ENCODE peak calls at places on chromosomes 4 and X, in nine cellular contexts. One of them, this sample, is unnamed.

GRCh38 chr4:184617611-184618196 is 31.5 kb downstream of the CASP3 start:
- DNase-seq in activated CD4-positive, alpha-beta T cell treated with anti-CD3 and anti-CD28 coated beads, Interleukin-2, amount 50 U/mL, for 48 hours: no peak
- DNase-seq in activated CD8-positive, alpha-beta memory T cell treated with anti-CD3 and anti-CD28 coated beads for 24 hours: no peak
- DNase-seq in HEK293T: no peak
- DNase-seq in breast epithelium: no peak
- DNase-seq in cardiac fibroblast: no peak
- DNase-seq in NCI-H1092: no peak
- DNase-seq in stimulated activated naive B cell treated with anti-CD40 and anti-IgM and Interleukin-4, amounts not matched to agents 10 μg/mL and 1 μg/mL and 100 μg/mL, for 72 hours: no peak
- DNase-seq in H1: peak; percentile 51
- DNase-seq in this sample: no peak

GRCh38 chr4:41620594-41621256 is 82.8 kb downstream of the LIMCH1 start:
- DNase-seq in activated CD4-positive, alpha-beta T cell treated with anti-CD3 and anti-CD28 coated beads, Interleukin-2, amount 50 U/mL, for 48 hours: no peak
- DNase-seq in activated CD8-positive, alpha-beta memory T cell treated with anti-CD3 and anti-CD28 coated beads for 24 hours: no peak
- DNase-seq in cardiac fibroblast: no peak
- DNase-seq in stimulated activated naive B cell treated with anti-CD40 and anti-IgM and Interleukin-4, amounts not matched to agents 10 μg/mL and 1 μg/mL and 100 μg/mL, for 72 hours: no peak
- DNase-seq in HEK293T: no peak
- DNase-seq in NCI-H1092: no peak
- DNase-seq in H1: no peak
- DNase-seq in breast epithelium: no peak
- DNase-seq in this sample: no peak

GRCh38 chrX:45513042-45513441 is 312.4 kb upstream of the DIPK2B start:
- DNase-seq in breast epithelium: no peak
- DNase-seq in stimulated activated naive B cell treated with anti-CD40 and anti-IgM and Interleukin-4, amounts not matched to agents 10 μg/mL and 1 μg/mL and 100 μg/mL, for 72 hours: no peak
- DNase-seq in cardiac fibroblast: no peak
- DNase-seq in activated CD8-positive, alpha-beta memory T cell treated with anti-CD3 and anti-CD28 coated beads for 24 hours: no peak
- DNase-seq in H1: no peak
- DNase-seq in activated CD4-positive, alpha-beta T cell treated with anti-CD3 and anti-CD28 coated beads, Interleukin-2, amount 50 U/mL, for 48 hours: no peak
- DNase-seq in HEK293T: no peak
- DNase-seq in NCI-H1092: no peak
- DNase-seq in this sample: no peak

GRCh38 chrX:121308276-121308805 is 260.9 kb downstream of the GLUD2 start:
- DNase-seq in HEK293T: peak; percentile 57
- DNase-seq in cardiac fibroblast: peak; percentile 83
- DNase-seq in NCI-H1092: peak; percentile 4
- DNase-seq in H1: no peak
- DNase-seq in activated CD8-positive, alpha-beta memory T cell treated with anti-CD3 and anti-CD28 coated beads for 24 hours: peak; percentile 58
- DNase-seq in stimulated activated naive B cell treated with anti-CD40 and anti-IgM and Interleukin-4, amounts not matched to agents 10 μg/mL and 1 μg/mL and 100 μg/mL, for 72 hours: peak; percentile 35
- DNase-seq in breast epithelium: no peak
- DNase-seq in activated CD4-positive, alpha-beta T cell treated with anti-CD3 and anti-CD28 coated beads, Interleukin-2, amount 50 U/mL, for 48 hours: peak; percentile 49
- DNase-seq in this sample: peak; percentile 18

GRCh38 chr4:117640836-117641235 is 393.4 kb upstream of the NDST3 start:
- DNase-seq in stimulated activated naive B cell treated with anti-CD40 and anti-IgM and Interleukin-4, amounts not matched to agents 10 μg/mL and 1 μg/mL and 100 μg/mL, for 72 hours: no peak
- DNase-seq in breast epithelium: no peak
- DNase-seq in NCI-H1092: no peak
- DNase-seq in HEK293T: no peak
- DNase-seq in activated CD4-positive, alpha-beta T cell treated with anti-CD3 and anti-CD28 coated beads, Interleukin-2, amount 50 U/mL, for 48 hours: no peak
- DNase-seq in H1: no peak
- DNase-seq in activated CD8-positive, alpha-beta memory T cell treated with anti-CD3 and anti-CD28 coated beads for 24 hours: no peak
- DNase-seq in cardiac fibroblast: no peak
- DNase-seq in this sample: no peak

GRCh38 chrX:47181301-47181700 is 12.3 kb upstream of the UBA1 start:
- DNase-seq in breast epithelium: no peak
- DNase-seq in cardiac fibroblast: no peak
- DNase-seq in activated CD8-positive, alpha-beta memory T cell treated with anti-CD3 and anti-CD28 coated beads for 24 hours: no peak
- DNase-seq in stimulated activated naive B cell treated with anti-CD40 and anti-IgM and Interleukin-4, amounts not matched to agents 10 μg/mL and 1 μg/mL and 100 μg/mL, for 72 hours: no peak
- DNase-seq in activated CD4-positive, alpha-beta T cell treated with anti-CD3 and anti-CD28 coated beads, Interleukin-2, amount 50 U/mL, for 48 hours: no peak
- DNase-seq in H1: no peak
- DNase-seq in NCI-H1092: no peak
- DNase-seq in HEK293T: no peak
- DNase-seq in this sample: no peak

GRCh38 chr4:165814256-165815010 is 58.6 kb upstream of the TLL1 start:
- DNase-seq in cardiac fibroblast: peak; percentile 49
- DNase-seq in HEK293T: no peak
- DNase-seq in H1: no peak
- DNase-seq in NCI-H1092: no peak
- DNase-seq in activated CD8-positive, alpha-beta memory T cell treated with anti-CD3 and anti-CD28 coated beads for 24 hours: no peak
- DNase-seq in stimulated activated naive B cell treated with anti-CD40 and anti-IgM and Interleukin-4, amounts not matched to agents 10 μg/mL and 1 μg/mL and 100 μg/mL, for 72 hours: no peak
- DNase-seq in activated CD4-positive, alpha-beta T cell treated with anti-CD3 and anti-CD28 coated beads, Interleukin-2, amount 50 U/mL, for 48 hours: no peak
- DNase-seq in breast epithelium: no peak
- DNase-seq in this sample: no peak

GRCh38 chr4:10344824-10345223 is 112.4 kb downstream of the ZNF518B start:
- DNase-seq in NCI-H1092: no peak
- DNase-seq in breast epithelium: no peak
- DNase-seq in activated CD4-positive, alpha-beta T cell treated with anti-CD3 and anti-CD28 coated beads, Interleukin-2, amount 50 U/mL, for 48 hours: no peak
- DNase-seq in HEK293T: no peak
- DNase-seq in activated CD8-positive, alpha-beta memory T cell treated with anti-CD3 and anti-CD28 coated beads for 24 hours: no peak
- DNase-seq in H1: no peak
- DNase-seq in stimulated activated naive B cell treated with anti-CD40 and anti-IgM and Interleukin-4, amounts not matched to agents 10 μg/mL and 1 μg/mL and 100 μg/mL, for 72 hours: no peak
- DNase-seq in cardiac fibroblast: no peak
- DNase-seq in this sample: no peak

GRCh38 chr4:158729716-158730559 is 6.7 kb upstream of the PPID start:
- DNase-seq in breast epithelium: peak; percentile 57
- DNase-seq in H1: no peak
- DNase-seq in NCI-H1092: peak; percentile 39
- DNase-seq in cardiac fibroblast: peak; percentile 79
- DNase-seq in activated CD4-positive, alpha-beta T cell treated with anti-CD3 and anti-CD28 coated beads, Interleukin-2, amount 50 U/mL, for 48 hours: peak; percentile 37
- DNase-seq in activated CD8-positive, alpha-beta memory T cell treated with anti-CD3 and anti-CD28 coated beads for 24 hours: peak; percentile 66
- DNase-seq in HEK293T: peak; percentile 70
- DNase-seq in stimulated activated naive B cell treated with anti-CD40 and anti-IgM and Interleukin-4, amounts not matched to agents 10 μg/mL and 1 μg/mL and 100 μg/mL, for 72 hours: peak; percentile 21
- DNase-seq in this sample: peak; percentile 45

GRCh38 chr4:139643042-139643895 is 22.4 kb upstream of the MGST2 start:
- DNase-seq in breast epithelium: no peak
- DNase-seq in activated CD4-positive, alpha-beta T cell treated with anti-CD3 and anti-CD28 coated beads, Interleukin-2, amount 50 U/mL, for 48 hours: no peak
- DNase-seq in cardiac fibroblast: no peak
- DNase-seq in stimulated activated naive B cell treated with anti-CD40 and anti-IgM and Interleukin-4, amounts not matched to agents 10 μg/mL and 1 μg/mL and 100 μg/mL, for 72 hours: no peak
- DNase-seq in H1: no peak
- DNase-seq in activated CD8-positive, alpha-beta memory T cell treated with anti-CD3 and anti-CD28 coated beads for 24 hours: no peak
- DNase-seq in HEK293T: no peak
- DNase-seq in NCI-H1092: no peak
- DNase-seq in this sample: no peak

GRCh38 chrX:13599491-13599890 is 30.1 kb downstream of the EGFL6 start:
- DNase-seq in NCI-H1092: no peak
- DNase-seq in stimulated activated naive B cell treated with anti-CD40 and anti-IgM and Interleukin-4, amounts not matched to agents 10 μg/mL and 1 μg/mL and 100 μg/mL, for 72 hours: no peak
- DNase-seq in activated CD4-positive, alpha-beta T cell treated with anti-CD3 and anti-CD28 coated beads, Interleukin-2, amount 50 U/mL, for 48 hours: no peak
- DNase-seq in HEK293T: no peak
- DNase-seq in breast epithelium: no peak
- DNase-seq in cardiac fibroblast: no peak
- DNase-seq in activated CD8-positive, alpha-beta memory T cell treated with anti-CD3 and anti-CD28 coated beads for 24 hours: no peak
- DNase-seq in H1: no peak
- DNase-seq in this sample: no peak

GRCh38 chr4:153780876-153781275 is 8.0 kb downstream of the SFRP2 start:
- DNase-seq in activated CD8-positive, alpha-beta memory T cell treated with anti-CD3 and anti-CD28 coated beads for 24 hours: no peak
- DNase-seq in breast epithelium: no peak
- DNase-seq in NCI-H1092: no peak
- DNase-seq in activated CD4-positive, alpha-beta T cell treated with anti-CD3 and anti-CD28 coated beads, Interleukin-2, amount 50 U/mL, for 48 hours: no peak
- DNase-seq in H1: no peak
- DNase-seq in cardiac fibroblast: no peak
- DNase-seq in stimulated activated naive B cell treated with anti-CD40 and anti-IgM and Interleukin-4, amounts not matched to agents 10 μg/mL and 1 μg/mL and 100 μg/mL, for 72 hours: no peak
- DNase-seq in HEK293T: no peak
- DNase-seq in this sample: no peak

GRCh38 chrX:112223391-112223790 is 140.8 kb upstream of the TRPC5 start:
- DNase-seq in NCI-H1092: no peak
- DNase-seq in H1: no peak
- DNase-seq in activated CD4-positive, alpha-beta T cell treated with anti-CD3 and anti-CD28 coated beads, Interleukin-2, amount 50 U/mL, for 48 hours: no peak
- DNase-seq in activated CD8-positive, alpha-beta memory T cell treated with anti-CD3 and anti-CD28 coated beads for 24 hours: no peak
- DNase-seq in HEK293T: no peak
- DNase-seq in cardiac fibroblast: no peak
- DNase-seq in stimulated activated naive B cell treated with anti-CD40 and anti-IgM and Interleukin-4, amounts not matched to agents 10 μg/mL and 1 μg/mL and 100 μg/mL, for 72 hours: no peak
- DNase-seq in breast epithelium: no peak
- DNase-seq in this sample: no peak

GRCh38 chrX:45434231-45434630 is 233.6 kb upstream of the DIPK2B start:
- DNase-seq in H1: no peak
- DNase-seq in cardiac fibroblast: no peak
- DNase-seq in HEK293T: no peak
- DNase-seq in activated CD4-positive, alpha-beta T cell treated with anti-CD3 and anti-CD28 coated beads, Interleukin-2, amount 50 U/mL, for 48 hours: no peak
- DNase-seq in NCI-H1092: no peak
- DNase-seq in activated CD8-positive, alpha-beta memory T cell treated with anti-CD3 and anti-CD28 coated beads for 24 hours: no peak
- DNase-seq in stimulated activated naive B cell treated with anti-CD40 and anti-IgM and Interleukin-4, amounts not matched to agents 10 μg/mL and 1 μg/mL and 100 μg/mL, for 72 hours: no peak
- DNase-seq in breast epithelium: no peak
- DNase-seq in this sample: no peak

GRCh38 chr4:168070903-168071302 is 21.4 kb upstream of the ANXA10 start:
- DNase-seq in HEK293T: no peak
- DNase-seq in activated CD8-positive, alpha-beta memory T cell treated with anti-CD3 and anti-CD28 coated beads for 24 hours: no peak
- DNase-seq in H1: no peak
- DNase-seq in activated CD4-positive, alpha-beta T cell treated with anti-CD3 and anti-CD28 coated beads, Interleukin-2, amount 50 U/mL, for 48 hours: no peak
- DNase-seq in stimulated activated naive B cell treated with anti-CD40 and anti-IgM and Interleukin-4, amounts not matched to agents 10 μg/mL and 1 μg/mL and 100 μg/mL, for 72 hours: no peak
- DNase-seq in breast epithelium: no peak
- DNase-seq in cardiac fibroblast: peak; percentile 36
- DNase-seq in NCI-H1092: no peak
- DNase-seq in this sample: no peak

GRCh38 chr4:105808459-105809041 is 86.7 kb upstream of the NPNT start:
- DNase-seq in breast epithelium: no peak
- DNase-seq in NCI-H1092: no peak
- DNase-seq in HEK293T: no peak
- DNase-seq in activated CD8-positive, alpha-beta memory T cell treated with anti-CD3 and anti-CD28 coated beads for 24 hours: no peak
- DNase-seq in activated CD4-positive, alpha-beta T cell treated with anti-CD3 and anti-CD28 coated beads, Interleukin-2, amount 50 U/mL, for 48 hours: no peak
- DNase-seq in cardiac fibroblast: peak; percentile 86
- DNase-seq in stimulated activated naive B cell treated with anti-CD40 and anti-IgM and Interleukin-4, amounts not matched to agents 10 μg/mL and 1 μg/mL and 100 μg/mL, for 72 hours: no peak
- DNase-seq in H1: no peak
- DNase-seq in this sample: no peak

GRCh38 chr4:158538176-158538575 is 16.5 kb downstream of the RXFP1 start:
- DNase-seq in H1: no peak
- DNase-seq in activated CD4-positive, alpha-beta T cell treated with anti-CD3 and anti-CD28 coated beads, Interleukin-2, amount 50 U/mL, for 48 hours: no peak
- DNase-seq in HEK293T: no peak
- DNase-seq in NCI-H1092: no peak
- DNase-seq in stimulated activated naive B cell treated with anti-CD40 and anti-IgM and Interleukin-4, amounts not matched to agents 10 μg/mL and 1 μg/mL and 100 μg/mL, for 72 hours: no peak
- DNase-seq in activated CD8-positive, alpha-beta memory T cell treated with anti-CD3 and anti-CD28 coated beads for 24 hours: no peak
- DNase-seq in cardiac fibroblast: peak; percentile 79
- DNase-seq in breast epithelium: no peak
- DNase-seq in this sample: no peak

GRCh38 chr4:25890653-25891485 is 23.2 kb upstream of the SMIM20 start:
- DNase-seq in NCI-H1092: peak; percentile 13
- DNase-seq in breast epithelium: no peak
- DNase-seq in cardiac fibroblast: no peak
- DNase-seq in stimulated activated naive B cell treated with anti-CD40 and anti-IgM and Interleukin-4, amounts not matched to agents 10 μg/mL and 1 μg/mL and 100 μg/mL, for 72 hours: no peak
- DNase-seq in activated CD8-positive, alpha-beta memory T cell treated with anti-CD3 and anti-CD28 coated beads for 24 hours: no peak
- DNase-seq in HEK293T: no peak
- DNase-seq in activated CD4-positive, alpha-beta T cell treated with anti-CD3 and anti-CD28 coated beads, Interleukin-2, amount 50 U/mL, for 48 hours: no peak
- DNase-seq in H1: no peak
- DNase-seq in this sample: no peak

GRCh38 chr4:182869697-182870096 is 47.5 kb downstream of the DCTD start:
- DNase-seq in activated CD8-positive, alpha-beta memory T cell treated with anti-CD3 and anti-CD28 coated beads for 24 hours: no peak
- DNase-seq in breast epithelium: no peak
- DNase-seq in stimulated activated naive B cell treated with anti-CD40 and anti-IgM and Interleukin-4, amounts not matched to agents 10 μg/mL and 1 μg/mL and 100 μg/mL, for 72 hours: no peak
- DNase-seq in NCI-H1092: no peak
- DNase-seq in H1: no peak
- DNase-seq in cardiac fibroblast: no peak
- DNase-seq in HEK293T: no peak
- DNase-seq in activated CD4-positive, alpha-beta T cell treated with anti-CD3 and anti-CD28 coated beads, Interleukin-2, amount 50 U/mL, for 48 hours: no peak
- DNase-seq in this sample: no peak

GRCh38 chr4:36187723-36188333 is 56.5 kb downstream of the ARAP2 start:
- DNase-seq in cardiac fibroblast: peak; percentile 33
- DNase-seq in H1: no peak
- DNase-seq in activated CD4-positive, alpha-beta T cell treated with anti-CD3 and anti-CD28 coated beads, Interleukin-2, amount 50 U/mL, for 48 hours: no peak
- DNase-seq in NCI-H1092: no peak
- DNase-seq in breast epithelium: no peak
- DNase-seq in stimulated activated naive B cell treated with anti-CD40 and anti-IgM and Interleukin-4, amounts not matched to agents 10 μg/mL and 1 μg/mL and 100 μg/mL, for 72 hours: no peak
- DNase-seq in activated CD8-positive, alpha-beta memory T cell treated with anti-CD3 and anti-CD28 coated beads for 24 hours: no peak
- DNase-seq in HEK293T: peak; percentile 10
- DNase-seq in this sample: peak; percentile 20

GRCh38 chrX:85836868-85837267 is 210.5 kb downstream of the CHM start:
- DNase-seq in activated CD8-positive, alpha-beta memory T cell treated with anti-CD3 and anti-CD28 coated beads for 24 hours: no peak
- DNase-seq in activated CD4-positive, alpha-beta T cell treated with anti-CD3 and anti-CD28 coated beads, Interleukin-2, amount 50 U/mL, for 48 hours: no peak
- DNase-seq in breast epithelium: no peak
- DNase-seq in stimulated activated naive B cell treated with anti-CD40 and anti-IgM and Interleukin-4, amounts not matched to agents 10 μg/mL and 1 μg/mL and 100 μg/mL, for 72 hours: no peak
- DNase-seq in HEK293T: no peak
- DNase-seq in cardiac fibroblast: peak; percentile 12
- DNase-seq in NCI-H1092: no peak
- DNase-seq in H1: no peak
- DNase-seq in this sample: no peak

GRCh38 chr4:3233391-3234071 is 15.4 kb upstream of the MSANTD1 start:
- DNase-seq in HEK293T: no peak
- DNase-seq in cardiac fibroblast: peak; percentile 19
- DNase-seq in activated CD8-positive, alpha-beta memory T cell treated with anti-CD3 and anti-CD28 coated beads for 24 hours: no peak
- DNase-seq in stimulated activated naive B cell treated with anti-CD40 and anti-IgM and Interleukin-4, amounts not matched to agents 10 μg/mL and 1 μg/mL and 100 μg/mL, for 72 hours: no peak
- DNase-seq in NCI-H1092: no peak
- DNase-seq in breast epithelium: no peak
- DNase-seq in H1: no peak
- DNase-seq in activated CD4-positive, alpha-beta T cell treated with anti-CD3 and anti-CD28 coated beads, Interleukin-2, amount 50 U/mL, for 48 hours: no peak
- DNase-seq in this sample: no peak

GRCh38 chr4:187940299-187940698 is 55.3 kb upstream of the ZFP42 start:
- DNase-seq in cardiac fibroblast: no peak
- DNase-seq in NCI-H1092: no peak
- DNase-seq in activated CD4-positive, alpha-beta T cell treated with anti-CD3 and anti-CD28 coated beads, Interleukin-2, amount 50 U/mL, for 48 hours: no peak
- DNase-seq in stimulated activated naive B cell treated with anti-CD40 and anti-IgM and Interleukin-4, amounts not matched to agents 10 μg/mL and 1 μg/mL and 100 μg/mL, for 72 hours: no peak
- DNase-seq in H1: no peak
- DNase-seq in HEK293T: no peak
- DNase-seq in breast epithelium: no peak
- DNase-seq in activated CD8-positive, alpha-beta memory T cell treated with anti-CD3 and anti-CD28 coated beads for 24 hours: no peak
- DNase-seq in this sample: no peak

GRCh38 chrX:120358687-120359086 is 3.2 kb upstream of the ATP1B4 start:
- DNase-seq in activated CD8-positive, alpha-beta memory T cell treated with anti-CD3 and anti-CD28 coated beads for 24 hours: no peak
- DNase-seq in breast epithelium: no peak
- DNase-seq in stimulated activated naive B cell treated with anti-CD40 and anti-IgM and Interleukin-4, amounts not matched to agents 10 μg/mL and 1 μg/mL and 100 μg/mL, for 72 hours: no peak
- DNase-seq in cardiac fibroblast: peak; percentile 37
- DNase-seq in HEK293T: no peak
- DNase-seq in activated CD4-positive, alpha-beta T cell treated with anti-CD3 and anti-CD28 coated beads, Interleukin-2, amount 50 U/mL, for 48 hours: peak; percentile 21
- DNase-seq in H1: no peak
- DNase-seq in NCI-H1092: no peak
- DNase-seq in this sample: peak; percentile 16

GRCh38 chr4:56976878-56977320 is 507 bp downstream of the NOA1 start:
- DNase-seq in stimulated activated naive B cell treated with anti-CD40 and anti-IgM and Interleukin-4, amounts not matched to agents 10 μg/mL and 1 μg/mL and 100 μg/mL, for 72 hours: peak; percentile 41
- DNase-seq in NCI-H1092: peak; percentile 9
- DNase-seq in cardiac fibroblast: no peak
- DNase-seq in H1: no peak
- DNase-seq in activated CD4-positive, alpha-beta T cell treated with anti-CD3 and anti-CD28 coated beads, Interleukin-2, amount 50 U/mL, for 48 hours: peak; percentile 46
- DNase-seq in HEK293T: peak; percentile 44
- DNase-seq in breast epithelium: peak; percentile 58
- DNase-seq in activated CD8-positive, alpha-beta memory T cell treated with anti-CD3 and anti-CD28 coated beads for 24 hours: no peak
- DNase-seq in this sample: peak; percentile 62

GRCh38 chrX:73262991-73263390 is 48.3 kb upstream of the NAP1L2 start:
- DNase-seq in activated CD8-positive, alpha-beta memory T cell treated with anti-CD3 and anti-CD28 coated beads for 24 hours: no peak
- DNase-seq in NCI-H1092: no peak
- DNase-seq in cardiac fibroblast: peak; percentile 2
- DNase-seq in activated CD4-positive, alpha-beta T cell treated with anti-CD3 and anti-CD28 coated beads, Interleukin-2, amount 50 U/mL, for 48 hours: no peak
- DNase-seq in stimulated activated naive B cell treated with anti-CD40 and anti-IgM and Interleukin-4, amounts not matched to agents 10 μg/mL and 1 μg/mL and 100 μg/mL, for 72 hours: no peak
- DNase-seq in H1: no peak
- DNase-seq in breast epithelium: no peak
- DNase-seq in HEK293T: peak; percentile 23
- DNase-seq in this sample: no peak